ENCODE peak calls at places on chromosomes 13 and 19, in eight cellular contexts. M is thyroid gland; O is tibial nerve; S is neural crest cell; J is CD4-positive, alpha-beta T cell; F is heart right ventricle; E is GM10248; B is psoas muscle. L is an unnamed sample.

GRCh38 chr19:45368737-45369340 is 1.5 kb downstream of the ERCC2 start:
- DNase-seq in S (no peak), M (no peak), E (no peak), F (no peak), J (no peak), O (no peak), B (no peak), L (no peak)

GRCh38 chr19:13807421-13808021 is 12.3 kb downstream of the ZSWIM4 start:
- DNase-seq in F (no peak), O (no peak), S (no peak), E (no peak), J (no peak), M (no peak), B (no peak), L (no peak)

GRCh38 chr19:44988896-44989563 is 12.2 kb upstream of the RELB start:
- DNase-seq in O (peak), M (peak), S (peak), B (peak), F (peak), E (peak), J (peak), L (peak)

GRCh38 chr13:79490846-79491245 is 9.9 kb downstream of the NDFIP2 start:
- DNase-seq in J (no peak), F (no peak), S (no peak), O (no peak), E (no peak), B (no peak), M (no peak), L (no peak)

GRCh38 chr13:111282997-111283396 is 37.4 kb upstream of the TEX29 start:
- DNase-seq in B (no peak), S (no peak), E (no peak), M (no peak), F (no peak), J (no peak), O (no peak), L (no peak)

GRCh38 chr19:53594811-53595509 is 36.8 kb upstream of the DPRX start:
- DNase-seq in M (peak), J (no peak), S (no peak), F (no peak), E (no peak), O (no peak), B (no peak), L (no peak)

GRCh38 chr19:4327252-4327876 is 11.3 kb downstream of the STAP2 start:
- DNase-seq in O (peak), S (peak), B (peak), E (peak), M (peak), F (peak), J (peak), L (peak)

GRCh38 chr19:38388310-38389100 is at the start of gene SPRED3:
- DNase-seq in E (no peak), M (peak), B (peak), S (no peak), F (no peak), O (no peak), J (no peak), L (no peak)

GRCh38 chr13:99028890-99029289 is 51.0 kb upstream of the DOCK9 start:
- DNase-seq in O (no peak), B (no peak), J (peak), F (no peak), M (no peak), E (no peak), S (no peak), L (no peak)

DNA sequence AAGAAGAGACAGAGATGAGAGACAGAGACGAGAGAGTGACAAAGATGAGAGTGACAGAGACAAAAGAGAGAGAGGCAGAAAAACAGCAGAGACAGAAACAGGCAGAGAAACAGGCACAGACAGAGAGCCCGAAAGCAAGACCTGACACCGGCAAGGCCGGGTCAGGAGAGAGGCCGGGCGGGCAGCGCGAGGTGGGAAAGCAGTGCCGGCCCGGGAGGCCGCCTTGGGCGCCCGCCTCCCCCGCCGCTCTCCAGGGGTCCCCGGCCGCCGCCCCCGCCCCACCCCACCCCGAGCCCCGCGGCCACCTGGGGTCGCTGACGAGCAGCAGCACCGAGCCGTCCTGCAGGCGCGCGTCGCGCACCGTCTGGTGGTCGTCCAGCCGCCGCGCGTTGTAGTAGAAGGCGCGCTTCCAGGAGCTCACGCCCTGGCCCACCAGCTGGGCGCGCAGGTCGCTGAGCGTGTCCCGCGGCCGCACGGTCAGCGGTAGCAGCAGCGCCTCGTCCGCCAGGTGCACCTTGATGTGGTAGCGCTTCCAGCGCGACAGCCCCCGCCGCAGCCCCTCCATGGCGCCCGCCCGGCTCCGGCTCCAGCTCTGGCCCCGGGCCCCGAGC is at the start of gene TINCR:
- DNase-seq in B (no peak), F (no peak), J (no peak), O (no peak), S (peak), M (no peak), E (no peak), L (no peak)
- TF ChIP-seq CTCF in B (no peak), F (no peak), J (no peak), O (no peak), S (peak), M (no peak), E (no peak), L (no peak)

DNA sequence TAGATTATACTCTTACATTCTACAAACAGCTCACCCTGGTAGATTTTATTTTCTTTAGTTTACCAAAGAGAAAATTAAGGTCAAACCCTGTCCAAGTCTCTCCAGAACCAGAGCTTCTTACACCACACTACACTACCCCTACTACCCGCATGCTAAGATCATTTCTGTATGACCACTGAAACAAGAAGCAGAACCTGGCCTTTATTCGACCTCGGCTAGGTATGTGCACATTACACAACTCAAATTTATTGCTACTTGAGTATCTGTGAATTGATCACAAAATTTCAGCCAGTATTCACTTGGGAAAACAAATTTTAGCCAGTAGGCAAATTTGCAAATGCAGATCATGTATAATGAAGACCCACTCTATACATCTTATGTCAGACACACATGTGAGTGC is 2437.0 kb downstream of the PCDH9 start:
- DNase-seq in M (no peak), S (no peak), E (no peak), O (no peak), B (no peak), F (no peak), J (no peak), L (no peak)
- TF ChIP-seq CTCF in M (no peak), S (no peak), E (no peak), O (no peak), B (no peak), F (no peak), J (no peak), L (no peak)

GRCh38 chr19:1941146-1942077 is at the start of gene CSNK1G2:
- DNase-seq in J (no peak), F (no peak), M (peak), O (no peak), B (peak), E (no peak), S (no peak), L (no peak)
- TF ChIP-seq CTCF in J (no peak), F (no peak), M (peak), O (peak), B (peak), E (peak), S (no peak), L (no peak)

DNA sequence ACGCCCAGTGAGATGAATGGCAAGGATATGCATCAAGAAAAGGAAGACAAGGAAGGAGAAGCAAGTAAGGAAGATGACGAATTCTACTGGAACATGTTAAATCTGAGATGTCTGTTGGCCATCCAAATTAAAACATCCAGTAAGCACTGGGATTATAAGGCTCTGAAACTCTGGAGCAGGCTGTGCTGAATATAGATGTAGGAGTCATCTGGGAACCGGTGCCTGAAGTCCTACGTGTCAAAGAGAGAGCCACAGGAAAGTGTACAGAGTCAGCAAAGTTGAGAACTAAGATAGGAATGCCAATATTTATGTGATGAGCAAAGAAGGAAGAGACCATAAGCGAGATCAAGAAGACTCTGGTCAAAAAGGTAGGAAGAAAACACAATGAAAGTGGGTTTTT is 51.0 kb upstream of the EEF1AKMT1 start:
- DNase-seq in M (no peak), S (no peak), B (no peak), J (no peak), F (no peak), O (no peak), E (no peak), L (no peak)
- TF ChIP-seq CTCF in M (no peak), S (no peak), B (no peak), J (no peak), F (no peak), O (no peak), E (no peak), L (no peak)

GRCh38 chr13:28530729-28531194 is 35.8 kb upstream of the FLT1 start:
- DNase-seq in J (no peak), S (no peak), M (no peak), F (no peak), O (no peak), E (no peak), B (no peak), L (no peak)
- TF ChIP-seq CTCF in J (no peak), S (no peak), M (no peak), F (no peak), O (no peak), E (no peak), B (no peak), L (no peak)

L was measured in omental fat pad.